ENCODE peak calls at places on chromosomes 13 and 19, in ten cellular contexts. One of them, this sample, is unnamed.

GRCh38 chr19:29603308-29603707 is 2.8 kb upstream of the POP4 start:
- DNase-seq in spleen: peak
- DNase-seq in sigmoid colon: peak
- DNase-seq in transverse colon: no peak
- DNase-seq in GM23338: peak
- DNase-seq in HCT116: no peak
- DNase-seq in suprapubic skin: no peak
- DNase-seq in breast epithelium: no peak
- DNase-seq in endothelial cell of umbilical vein: no peak
- DNase-seq in prostate gland: no peak
- DNase-seq in this sample: no peak

GRCh38 chr19:33535176-33535575 is 13.6 kb upstream of the PEPD start:
- DNase-seq in HCT116: no peak
- DNase-seq in sigmoid colon: no peak
- DNase-seq in transverse colon: no peak
- DNase-seq in GM23338: no peak
- DNase-seq in prostate gland: no peak
- DNase-seq in suprapubic skin: no peak
- DNase-seq in breast epithelium: no peak
- DNase-seq in spleen: no peak
- DNase-seq in endothelial cell of umbilical vein: no peak
- DNase-seq in this sample: no peak

GRCh38 chr19:56309511-56310185 is 5.0 kb downstream of the ZSCAN5A start:
- DNase-seq in spleen: peak
- DNase-seq in suprapubic skin: no peak
- DNase-seq in HCT116: peak
- DNase-seq in breast epithelium: no peak
- DNase-seq in endothelial cell of umbilical vein: peak
- DNase-seq in prostate gland: no peak
- DNase-seq in GM23338: peak
- DNase-seq in transverse colon: peak
- DNase-seq in sigmoid colon: no peak
- DNase-seq in this sample: no peak

GRCh38 chr13:21849323-21849722 is 178.4 kb downstream of the FGF9 start:
- DNase-seq in endothelial cell of umbilical vein: no peak
- DNase-seq in HCT116: peak
- DNase-seq in spleen: no peak
- DNase-seq in sigmoid colon: no peak
- DNase-seq in GM23338: peak
- DNase-seq in prostate gland: no peak
- DNase-seq in breast epithelium: no peak
- DNase-seq in transverse colon: no peak
- DNase-seq in suprapubic skin: no peak
- DNase-seq in this sample: no peak

GRCh38 chr19:2014731-2015610 is 543 bp downstream of the BTBD2 start:
- DNase-seq in GM23338: peak
- DNase-seq in HCT116: no peak
- DNase-seq in endothelial cell of umbilical vein: no peak
- DNase-seq in spleen: peak
- DNase-seq in transverse colon: no peak
- DNase-seq in suprapubic skin: no peak
- DNase-seq in prostate gland: no peak
- DNase-seq in breast epithelium: no peak
- DNase-seq in sigmoid colon: peak
- DNase-seq in this sample: no peak

GRCh38 chr19:44212865-44213346 is 574 bp downstream of the ZNF227 start:
- DNase-seq in endothelial cell of umbilical vein: peak
- DNase-seq in transverse colon: no peak
- DNase-seq in prostate gland: peak
- DNase-seq in sigmoid colon: no peak
- DNase-seq in spleen: no peak
- DNase-seq in suprapubic skin: no peak
- DNase-seq in breast epithelium: no peak
- DNase-seq in GM23338: peak
- DNase-seq in HCT116: no peak
- DNase-seq in this sample: no peak

GRCh38 chr19:21484631-21485030 is 20.8 kb upstream of the ZNF429 start:
- DNase-seq in prostate gland: no peak
- DNase-seq in breast epithelium: no peak
- DNase-seq in spleen: no peak
- DNase-seq in sigmoid colon: no peak
- DNase-seq in HCT116: no peak
- DNase-seq in transverse colon: no peak
- DNase-seq in endothelial cell of umbilical vein: no peak
- DNase-seq in suprapubic skin: no peak
- DNase-seq in GM23338: no peak
- DNase-seq in this sample: no peak

GRCh38 chr19:17041994-17042393 is 15.4 kb upstream of the CPAMD8 start:
- DNase-seq in suprapubic skin: no peak
- DNase-seq in transverse colon: peak
- DNase-seq in prostate gland: no peak
- DNase-seq in spleen: no peak
- DNase-seq in breast epithelium: no peak
- DNase-seq in endothelial cell of umbilical vein: peak
- DNase-seq in HCT116: no peak
- DNase-seq in sigmoid colon: no peak
- DNase-seq in GM23338: no peak
- DNase-seq in this sample: no peak

GRCh38 chr13:113974304-113975281 is 717 bp upstream of the C13orf46 start:
- DNase-seq in spleen: peak
- DNase-seq in sigmoid colon: peak
- DNase-seq in GM23338: no peak
- DNase-seq in suprapubic skin: no peak
- DNase-seq in prostate gland: no peak
- DNase-seq in HCT116: no peak
- DNase-seq in endothelial cell of umbilical vein: no peak
- DNase-seq in transverse colon: no peak
- DNase-seq in breast epithelium: no peak
- DNase-seq in this sample: no peak

DNA sequence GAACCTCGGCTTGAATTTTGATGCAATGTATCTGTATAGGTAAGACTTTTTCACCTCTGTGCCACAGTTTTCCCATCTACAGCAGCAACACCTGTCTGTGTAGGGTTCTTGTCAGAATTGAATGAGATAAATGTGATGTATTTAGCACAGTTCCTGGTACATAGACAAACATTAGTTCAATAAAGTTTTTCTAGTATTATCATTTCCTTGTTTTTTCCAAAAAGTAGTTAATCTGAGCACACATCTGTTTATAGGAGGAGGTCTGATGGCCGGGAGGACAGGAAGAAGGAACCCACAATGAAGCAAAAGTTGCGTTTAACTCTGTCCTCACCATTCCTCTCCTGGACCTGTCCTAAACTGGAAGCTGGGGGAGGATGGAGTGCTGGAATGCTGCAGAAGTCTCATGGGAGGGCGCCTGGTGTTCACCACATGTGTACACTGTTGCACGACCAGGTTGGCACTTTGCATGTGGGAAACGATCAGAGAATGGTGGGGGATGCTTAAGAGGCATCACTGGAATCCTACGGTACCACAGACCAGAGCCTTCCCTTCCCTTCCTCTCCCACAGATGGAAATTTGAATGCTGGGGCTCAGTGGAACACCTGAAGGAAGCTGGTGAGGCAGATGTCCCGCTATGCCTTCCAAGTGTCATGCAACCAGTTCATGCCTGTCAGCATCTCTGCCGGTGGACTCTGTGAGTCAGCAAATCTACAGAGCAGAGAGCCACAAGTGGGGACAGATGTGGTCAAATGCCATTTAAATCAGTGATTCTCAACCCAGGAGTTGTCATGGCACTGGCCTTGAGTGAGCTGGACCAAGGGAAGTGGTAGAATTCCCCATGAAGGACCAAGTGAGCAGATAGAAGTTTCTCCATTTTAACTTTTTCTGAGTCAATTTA is 315.6 kb downstream of the DLEU7 start:
- DNase-seq in GM23338: no peak
- DNase-seq in spleen: no peak
- DNase-seq in HCT116: no peak
- DNase-seq in prostate gland: no peak
- DNase-seq in endothelial cell of umbilical vein: no peak
- DNase-seq in transverse colon: no peak
- DNase-seq in sigmoid colon: no peak
- DNase-seq in breast epithelium: no peak
- DNase-seq in suprapubic skin: no peak
- DNase-seq in this sample: no peak
- TF ChIP-seq POLR2AphosphoS5 in GM23338: no peak
- TF ChIP-seq POLR2AphosphoS5 in spleen: no peak
- TF ChIP-seq POLR2AphosphoS5 in HCT116: no peak
- TF ChIP-seq POLR2AphosphoS5 in prostate gland: no peak
- TF ChIP-seq POLR2AphosphoS5 in endothelial cell of umbilical vein: no peak
- TF ChIP-seq POLR2AphosphoS5 in transverse colon: no peak
- TF ChIP-seq POLR2AphosphoS5 in sigmoid colon: no peak
- TF ChIP-seq POLR2AphosphoS5 in breast epithelium: no peak
- TF ChIP-seq POLR2AphosphoS5 in suprapubic skin: no peak
- TF ChIP-seq POLR2AphosphoS5 in this sample: no peak

DNA sequence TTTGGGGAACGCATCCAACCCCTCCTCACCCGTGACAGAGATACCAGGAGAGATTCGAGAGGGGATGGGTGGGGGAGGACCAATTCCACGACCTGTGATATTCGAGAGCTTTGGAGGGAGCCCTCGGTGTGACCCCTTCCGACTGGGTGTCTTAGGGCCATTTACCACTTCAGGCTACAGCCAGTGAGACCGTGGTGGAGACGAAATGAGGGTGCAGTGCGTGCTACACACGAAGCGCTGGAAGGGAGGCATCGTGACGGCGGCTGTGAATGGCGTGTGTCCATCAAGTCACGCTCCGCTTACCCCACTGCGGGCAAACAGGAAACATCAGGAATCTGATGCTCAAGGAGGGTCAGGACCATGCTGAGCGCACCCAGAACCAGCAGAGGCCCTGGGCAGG is 10.4 kb downstream of the CTU1 start:
- DNase-seq in spleen: no peak
- DNase-seq in HCT116: no peak
- DNase-seq in sigmoid colon: no peak
- DNase-seq in GM23338: no peak
- DNase-seq in prostate gland: no peak
- DNase-seq in suprapubic skin: no peak
- DNase-seq in endothelial cell of umbilical vein: no peak
- DNase-seq in breast epithelium: no peak
- DNase-seq in transverse colon: no peak
- DNase-seq in this sample: no peak
- H3K27ac ChIP-seq in spleen: no peak
- H3K27ac ChIP-seq in HCT116: no peak
- H3K27ac ChIP-seq in sigmoid colon: no peak
- H3K27ac ChIP-seq in GM23338: no peak
- H3K27ac ChIP-seq in prostate gland: no peak
- H3K27ac ChIP-seq in suprapubic skin: no peak
- H3K27ac ChIP-seq in endothelial cell of umbilical vein: no peak
- H3K27ac ChIP-seq in breast epithelium: no peak
- H3K27ac ChIP-seq in transverse colon: no peak
- H3K27ac ChIP-seq in this sample: no peak

GRCh38 chr13:24096659-24097058 is 63.9 kb upstream of the SPATA13 start:
- DNase-seq in transverse colon: no peak
- DNase-seq in GM23338: no peak
- DNase-seq in breast epithelium: no peak
- DNase-seq in sigmoid colon: no peak
- DNase-seq in HCT116: no peak
- DNase-seq in prostate gland: no peak
- DNase-seq in endothelial cell of umbilical vein: no peak
- DNase-seq in spleen: no peak
- DNase-seq in suprapubic skin: no peak
- DNase-seq in this sample: no peak
- TF ChIP-seq POLR2AphosphoS5 in transverse colon: no peak
- TF ChIP-seq POLR2AphosphoS5 in GM23338: no peak
- TF ChIP-seq POLR2AphosphoS5 in breast epithelium: no peak
- TF ChIP-seq POLR2AphosphoS5 in sigmoid colon: no peak
- TF ChIP-seq POLR2AphosphoS5 in HCT116: no peak
- TF ChIP-seq POLR2AphosphoS5 in prostate gland: no peak
- TF ChIP-seq POLR2AphosphoS5 in endothelial cell of umbilical vein: no peak
- TF ChIP-seq POLR2AphosphoS5 in spleen: no peak
- TF ChIP-seq POLR2AphosphoS5 in suprapubic skin: no peak
- TF ChIP-seq POLR2AphosphoS5 in this sample: no peak

GRCh38 chr19:48739835-48740704 is at the start of gene RASIP1:
- DNase-seq in breast epithelium: no peak
- DNase-seq in endothelial cell of umbilical vein: peak
- DNase-seq in GM23338: no peak
- DNase-seq in sigmoid colon: no peak
- DNase-seq in suprapubic skin: no peak
- DNase-seq in HCT116: no peak
- DNase-seq in spleen: peak
- DNase-seq in prostate gland: no peak
- DNase-seq in transverse colon: no peak
- DNase-seq in this sample: no peak

GRCh38 chr19:48738557-48739399 is 1.6 kb downstream of the RASIP1 start:
- DNase-seq in sigmoid colon: peak
- DNase-seq in endothelial cell of umbilical vein: peak
- DNase-seq in transverse colon: peak
- DNase-seq in spleen: peak
- DNase-seq in suprapubic skin: peak
- DNase-seq in HCT116: peak
- DNase-seq in prostate gland: peak
- DNase-seq in GM23338: peak
- DNase-seq in breast epithelium: peak
- DNase-seq in this sample: no peak

GRCh38 chr19:48737360-48737998 is 2.9 kb downstream of the RASIP1 start:
- DNase-seq in spleen: no peak
- DNase-seq in transverse colon: no peak
- DNase-seq in breast epithelium: no peak
- DNase-seq in prostate gland: no peak
- DNase-seq in HCT116: no peak
- DNase-seq in sigmoid colon: no peak
- DNase-seq in GM23338: peak
- DNase-seq in suprapubic skin: no peak
- DNase-seq in endothelial cell of umbilical vein: peak
- DNase-seq in this sample: no peak

GRCh38 chr19:48740705-48741030 is 258 bp upstream of the RASIP1 start:
- DNase-seq in endothelial cell of umbilical vein: peak
- DNase-seq in HCT116: no peak
- DNase-seq in spleen: no peak
- DNase-seq in sigmoid colon: no peak
- DNase-seq in GM23338: no peak
- DNase-seq in prostate gland: no peak
- DNase-seq in transverse colon: no peak
- DNase-seq in breast epithelium: no peak
- DNase-seq in suprapubic skin: no peak
- DNase-seq in this sample: no peak

GRCh38 chr19:48739400-48739825 is 997 bp downstream of the RASIP1 start:
- DNase-seq in sigmoid colon: no peak
- DNase-seq in endothelial cell of umbilical vein: peak
- DNase-seq in transverse colon: no peak
- DNase-seq in suprapubic skin: no peak
- DNase-seq in breast epithelium: no peak
- DNase-seq in GM23338: no peak
- DNase-seq in spleen: no peak
- DNase-seq in prostate gland: no peak
- DNase-seq in HCT116: no peak
- DNase-seq in this sample: no peak
- H3K27ac ChIP-seq in sigmoid colon: peak
- H3K27ac ChIP-seq in endothelial cell of umbilical vein: peak
- H3K27ac ChIP-seq in transverse colon: peak
- H3K27ac ChIP-seq in suprapubic skin: peak
- H3K27ac ChIP-seq in breast epithelium: peak
- H3K27ac ChIP-seq in GM23338: no peak
- H3K27ac ChIP-seq in spleen: peak
- H3K27ac ChIP-seq in prostate gland: peak
- H3K27ac ChIP-seq in HCT116: peak
- H3K27ac ChIP-seq in this sample: peak

GRCh38 chr13:40941581-40941980 is 77.5 kb downstream of the ELF1 start:
- DNase-seq in GM23338: no peak
- DNase-seq in endothelial cell of umbilical vein: no peak
- DNase-seq in breast epithelium: no peak
- DNase-seq in spleen: no peak
- DNase-seq in HCT116: no peak
- DNase-seq in suprapubic skin: no peak
- DNase-seq in prostate gland: no peak
- DNase-seq in sigmoid colon: no peak
- DNase-seq in transverse colon: no peak
- DNase-seq in this sample: no peak
- TF ChIP-seq POLR2AphosphoS5 in GM23338: no peak
- TF ChIP-seq POLR2AphosphoS5 in endothelial cell of umbilical vein: no peak
- TF ChIP-seq POLR2AphosphoS5 in breast epithelium: no peak
- TF ChIP-seq POLR2AphosphoS5 in spleen: no peak
- TF ChIP-seq POLR2AphosphoS5 in HCT116: no peak
- TF ChIP-seq POLR2AphosphoS5 in suprapubic skin: no peak
- TF ChIP-seq POLR2AphosphoS5 in prostate gland: no peak
- TF ChIP-seq POLR2AphosphoS5 in sigmoid colon: no peak
- TF ChIP-seq POLR2AphosphoS5 in transverse colon: no peak
- TF ChIP-seq POLR2AphosphoS5 in this sample: no peak